ENCODE peak calls at places on chromosome 1, in five cellular contexts. B is fibroblast of pulmonary artery, T is NCI-H187, P is A172, J is RPMI8226. Q is an unnamed sample.

GRCh38 chr1:228039986-228040385 is 33.2 kb downstream of the WNT3A start:
- DNase-seq in T (no peak), P (no peak), B (no peak), J (no peak), Q (peak; percentile 16)

GRCh38 chr1:79190074-79190473 is 183.5 kb upstream of the ADGRL4 start:
- DNase-seq in B (peak; percentile 70), J (peak; percentile 33), T (no peak), P (no peak), Q (no peak)

GRCh38 chr1:189939967-189940366 is 537.7 kb downstream of the BRINP3 start:
- DNase-seq in P (peak; percentile 10), T (no peak), B (peak; percentile 61), J (no peak), Q (no peak)

GRCh38 chr1:6348511-6349191 is 44.9 kb downstream of the ACOT7 start:
- DNase-seq in T (no peak), J (no peak), P (peak; percentile 67), B (peak; percentile 81), Q (no peak)

GRCh38 chr1:172322219-172323061 is 98.0 kb upstream of the C1orf105 start:
- DNase-seq in P (peak; percentile 91), B (peak; percentile 93), T (no peak), J (no peak), Q (no peak)

GRCh38 chr1:156591432-156592157 is at the start of gene NAXE:
- DNase-seq in J (peak; percentile 88), B (peak; percentile 37), T (peak; percentile 88), P (peak; percentile 74), Q (peak; percentile 77)

GRCh38 chr1:229509576-229509975 is 1.4 kb upstream of the NUP133 start:
- DNase-seq in B (peak; percentile 3), P (no peak), J (no peak), T (no peak), Q (no peak)

GRCh38 chr1:196650403-196650802 is 1.4 kb upstream of the CFH start:
- DNase-seq in P (no peak), B (no peak), T (no peak), J (peak; percentile 9), Q (no peak)

GRCh38 chr1:9437931-9438330 is 101.3 kb upstream of the SLC25A33 start:
- DNase-seq in J (no peak), P (no peak), B (peak; percentile 54), T (no peak), Q (peak; percentile 68)

GRCh38 chr1:39754026-39754569 is 15.4 kb downstream of the PPIE start:
- DNase-seq in P (no peak), J (no peak), B (no peak), T (no peak), Q (peak; percentile 4)

GRCh38 chr1:46587072-46587471 is 17.0 kb downstream of the MKNK1 start:
- DNase-seq in J (no peak), T (no peak), P (no peak), B (no peak), Q (no peak)

GRCh38 chr1:218718216-218718615 is 373.1 kb downstream of the TGFB2 start:
- DNase-seq in P (no peak), J (no peak), B (no peak), T (no peak), Q (no peak)

GRCh38 chr1:99749504-99749903 is 16.9 kb downstream of the FRRS1 start:
- DNase-seq in J (no peak), B (no peak), T (no peak), P (no peak), Q (no peak)

GRCh38 chr1:54857741-54858665 is 29.0 kb downstream of the DHCR24 start:
- DNase-seq in J (no peak), B (peak; percentile 52), T (no peak), P (peak; percentile 36), Q (peak; percentile 74)

GRCh38 chr1:160581970-160582369 is 2.7 kb upstream of the CD84 start:
- DNase-seq in P (no peak), B (no peak), J (no peak), T (no peak), Q (no peak)

GRCh38 chr1:2274231-2274967 is 46.3 kb downstream of the SKI start:
- DNase-seq in B (no peak), J (no peak), T (no peak), P (no peak), Q (no peak)

GRCh38 chr1:201023517-201023902 is at the start of gene KIF21B:
- DNase-seq in T (peak; percentile 49), J (peak; percentile 94), P (peak; percentile 53), B (peak; percentile 46), Q (peak; percentile 85)

GRCh38 chr1:153649137-153649866 is 9.2 kb upstream of the SNAPIN start:
- DNase-seq in J (peak; percentile 69), P (no peak), B (no peak), T (no peak), Q (no peak)

GRCh38 chr1:87673748-87674147 is 345.1 kb downstream of the LMO4 start:
- DNase-seq in J (no peak), T (no peak), P (no peak), B (peak; percentile 16), Q (no peak)

GRCh38 chr1:92933459-92933858 is 27.8 kb downstream of the DIPK1A start:
- DNase-seq in T (no peak), B (peak; percentile 39), P (no peak), J (no peak), Q (no peak)

GRCh38 chr1:195899762-195900352 is 708.4 kb downstream of the KCNT2 start:
- DNase-seq in J (no peak), T (no peak), B (peak; percentile 59), P (peak; percentile 35), Q (no peak)

GRCh38 chr1:39576016-39576657 is 453 bp downstream of the PABPC4 start:
- DNase-seq in T (no peak), B (no peak), J (peak; percentile 35), P (no peak), Q (peak; percentile 53)

GRCh38 chr1:116260621-116261020 is 112.4 kb upstream of the ATP1A1 start:
- DNase-seq in J (no peak), B (no peak), T (no peak), P (no peak), Q (no peak)

GRCh38 chr1:165551469-165551868 is 7.7 kb downstream of the LRRC52 start:
- DNase-seq in B (no peak), J (no peak), T (no peak), P (no peak), Q (no peak)

GRCh38 chr1:203448521-203449061 is 27.0 kb upstream of the PRELP start:
- DNase-seq in J (no peak), B (no peak), P (no peak), T (no peak), Q (no peak)

GRCh38 chr1:203318229-203318517 is 12.9 kb downstream of the BTG2 start:
- DNase-seq in J (no peak), P (no peak), B (no peak), T (no peak), Q (no peak)

GRCh38 chr1:39622427-39622826 is 17.0 kb downstream of the HEYL start:
- DNase-seq in P (no peak), T (no peak), J (no peak), B (no peak), Q (no peak)

GRCh38 chr1:223756806-223757700 is 44.7 kb downstream of the CAPN2 start:
- DNase-seq in T (no peak), B (no peak), J (no peak), P (no peak), Q (no peak)

GRCh38 chr1:214453109-214453722 is 98.2 kb downstream of the PTPN14 start:
- DNase-seq in J (no peak), P (peak; percentile 40), B (peak; percentile 79), T (no peak), Q (no peak)

GRCh38 chr1:206479164-206480125 is 9.2 kb downstream of the IKBKE start:
- DNase-seq in J (peak; percentile 79), P (peak; percentile 78), B (peak; percentile 88), T (peak; percentile 91), Q (peak; percentile 60)

GRCh38 chr1:96240438-96240837 is 481.1 kb upstream of the PTBP2 start:
- DNase-seq in B (no peak), J (no peak), T (no peak), P (no peak), Q (no peak)

GRCh38 chr1:42003433-42003832 is 84.7 kb upstream of the HIVEP3 start:
- DNase-seq in T (peak; percentile 5), P (peak; percentile 10), J (no peak), B (no peak), Q (no peak)

GRCh38 chr1:65990161-65990560 is 197.5 kb downstream of the PDE4B start:
- DNase-seq in P (no peak), B (no peak), T (no peak), J (no peak), Q (no peak)

GRCh38 chr1:187943606-187944403 is 1115.1 kb downstream of the PLA2G4A start:
- DNase-seq in J (no peak), T (no peak), B (peak; percentile 3), P (no peak), Q (no peak)

GRCh38 chr1:222995620-222996306 is 147.3 kb downstream of the TLR5 start:
- DNase-seq in P (no peak), B (no peak), T (no peak), J (no peak), Q (no peak)

GRCh38 chr1:224338150-224338838 is 8.3 kb upstream of the NVL start:
- DNase-seq in P (no peak), B (no peak), T (no peak), J (no peak), Q (no peak)

GRCh38 chr1:201463071-201463552 is 5.9 kb downstream of the PHLDA3 start:
- DNase-seq in P (peak; percentile 70), T (no peak), J (peak; percentile 33), B (no peak), Q (no peak)

GRCh38 chr1:92754000-92754787 is 30.7 kb downstream of the EVI5 start:
- DNase-seq in B (peak; percentile 73), T (no peak), P (peak; percentile 18), J (no peak), Q (no peak)